ENCODE peak calls at places on chromosomes 4 and X, in eight cellular contexts. A is BE2C, I is heart right ventricle, W is heart left ventricle, B is neural progenitor cell, Z is GM23248, K is tibial nerve, G is fibroblast of lung. E is an unnamed sample.
A peak's percentile ranks its signal among the peaks of the same experiment; 100 is the strongest.

GRCh38 chr4:125314676-125315570 is at the start of gene FAT4:
- DNase-seq in A (peak; percentile 95), I (peak; percentile 97), W (peak; percentile 98), B (peak; percentile 95), Z (peak; percentile 99), K (peak; percentile 91), G (peak; percentile 98), E (peak; percentile 100)

GRCh38 chrX:110563276-110563675 is 204.6 kb downstream of the RTL9 start:
- DNase-seq in A (no peak), I (no peak), W (no peak), B (no peak), Z (peak; percentile 66), K (no peak), G (peak; percentile 80), E (no peak)

GRCh38 chr4:44684648-44685047 is 6.4 kb downstream of the GUF1 start:
- DNase-seq in A (no peak), I (no peak), W (no peak), B (no peak), Z (no peak), K (no peak), G (no peak), E (no peak)

GRCh38 chr4:158484173-158484885 is 37.4 kb upstream of the RXFP1 start:
- DNase-seq in A (no peak), I (no peak), W (no peak), B (no peak), Z (peak; percentile 67), K (no peak), G (peak; percentile 62), E (no peak)

GRCh38 chr4:79325436-79325835 is 425 bp downstream of the NAA11 start:
- DNase-seq in A (no peak), I (no peak), W (no peak), B (no peak), Z (no peak), K (no peak), G (no peak), E (no peak)

GRCh38 chr4:185987976-185988627 is 80.9 kb upstream of the TLR3 start:
- DNase-seq in A (no peak), I (no peak), W (no peak), B (no peak), Z (peak; percentile 9), K (no peak), G (peak; percentile 25), E (peak; percentile 77)

GRCh38 chr4:7326693-7327340 is 107.9 kb downstream of the PSAPL1 start:
- DNase-seq in A (no peak), I (no peak), W (no peak), B (no peak), Z (no peak), K (no peak), G (no peak), E (no peak)

GRCh38 chr4:663438-664428 is 10.3 kb downstream of the ATP5ME start:
- DNase-seq in A (peak; percentile 82), I (no peak), W (no peak), B (peak; percentile 83), Z (no peak), K (no peak), G (no peak), E (peak; percentile 34)

GRCh38 chrX:45769919-45770582 is 569.4 kb upstream of the DIPK2B start:
- DNase-seq in A (no peak), I (peak; percentile 69), W (peak; percentile 65), B (peak; percentile 26), Z (peak; percentile 89), K (peak; percentile 36), G (peak; percentile 95), E (no peak)

GRCh38 chrX:152907084-152907651 is 9.3 kb downstream of the ZNF185 start:
- DNase-seq in A (peak; percentile 78), I (no peak), W (no peak), B (peak; percentile 82), Z (peak; percentile 27), K (no peak), G (peak; percentile 93), E (peak; percentile 66)

GRCh38 chr4:76881375-76881774 is 16.6 kb downstream of the SOWAHB start:
- DNase-seq in A (no peak), I (no peak), W (no peak), B (no peak), Z (no peak), K (no peak), G (no peak), E (no peak)

GRCh38 chr4:96162631-96163030 is 322.7 kb downstream of the PDHA2 start:
- DNase-seq in A (no peak), I (no peak), W (no peak), B (no peak), Z (no peak), K (no peak), G (peak; percentile 69), E (no peak)

GRCh38 chr4:10173754-10174749 is 57.5 kb upstream of the WDR1 start:
- DNase-seq in A (no peak), I (peak; percentile 84), W (peak; percentile 82), B (no peak), Z (no peak), K (no peak), G (no peak), E (peak; percentile 46)

GRCh38 chr4:145808021-145808650 is 128.2 kb downstream of the C4orf51 start:
- DNase-seq in A (peak; percentile 69), I (peak; percentile 7), W (no peak), B (no peak), Z (peak; percentile 97), K (no peak), G (peak; percentile 97), E (no peak)

GRCh38 chr4:16104520-16104919 is 20.7 kb upstream of the PROM1 start:
- DNase-seq in A (no peak), I (no peak), W (no peak), B (no peak), Z (no peak), K (no peak), G (no peak), E (no peak)

GRCh38 chrX:23844502-23845138 is 61.6 kb downstream of the SAT1 start:
- DNase-seq in A (peak; percentile 10), I (peak; percentile 6), W (peak; percentile 6), B (no peak), Z (peak; percentile 3), K (no peak), G (peak; percentile 24), E (peak; percentile 29)

GRCh38 chrX:13180807-13181206 is 136.4 kb upstream of the FAM9C start:
- DNase-seq in A (no peak), I (no peak), W (no peak), B (no peak), Z (peak; percentile 52), K (no peak), G (peak; percentile 79), E (peak; percentile 82)

GRCh38 chr4:95066011-95066410 is 308.3 kb downstream of the BMPR1B start:
- DNase-seq in A (no peak), I (no peak), W (no peak), B (no peak), Z (no peak), K (no peak), G (peak; percentile 6), E (no peak)
- H3K4me1 ChIP-seq in A (no peaks in the 10 kb centered on the region), I (no peaks in the 10 kb centered on the region), W (no peaks in the 10 kb centered on the region), B (peaks cover 12% of the 10 kb centered on the region), Z (no peaks in the 10 kb centered on the region), K (no peaks in the 10 kb centered on the region), G (no peaks in the 10 kb centered on the region), E (no peaks in the 10 kb centered on the region)

GRCh38 chr4:12399781-12400180 is 971.1 kb upstream of the HS3ST1 start:
- DNase-seq in A (no peak), I (no peak), W (no peak), B (no peak), Z (no peak), K (no peak), G (no peak), E (peak; percentile 28)
- H3K4me3 ChIP-seq in A (no peak overlapping the region), I (no peak overlapping the region), W (no peak overlapping the region), B (no peak overlapping the region), Z (no peak overlapping the region), K (no peak overlapping the region), G (no peak overlapping the region), E (no peak overlapping the region)

GRCh38 chr4:41146196-41146595 is 68.1 kb downstream of the APBB2 start:
- DNase-seq in A (no peak), I (no peak), W (no peak), B (no peak), Z (peak; percentile 36), K (no peak), G (peak; percentile 55), E (no peak)

GRCh38 chr4:41154001-41154813 is 60.1 kb downstream of the APBB2 start:
- DNase-seq in A (no peak), I (no peak), W (no peak), B (no peak), Z (no peak), K (no peak), G (no peak), E (no peak)

GRCh38 chr4:41148292-41148691 is 66.0 kb downstream of the APBB2 start:
- DNase-seq in A (no peak), I (no peak), W (no peak), B (no peak), Z (peak; percentile 29), K (no peak), G (no peak), E (no peak)

GRCh38 chr4:41146716-41147506 is 67.4 kb downstream of the APBB2 start:
- DNase-seq in A (no peak), I (no peak), W (no peak), B (peak; percentile 91), Z (peak; percentile 88), K (peak; percentile 30), G (peak; percentile 82), E (no peak)

DNA sequence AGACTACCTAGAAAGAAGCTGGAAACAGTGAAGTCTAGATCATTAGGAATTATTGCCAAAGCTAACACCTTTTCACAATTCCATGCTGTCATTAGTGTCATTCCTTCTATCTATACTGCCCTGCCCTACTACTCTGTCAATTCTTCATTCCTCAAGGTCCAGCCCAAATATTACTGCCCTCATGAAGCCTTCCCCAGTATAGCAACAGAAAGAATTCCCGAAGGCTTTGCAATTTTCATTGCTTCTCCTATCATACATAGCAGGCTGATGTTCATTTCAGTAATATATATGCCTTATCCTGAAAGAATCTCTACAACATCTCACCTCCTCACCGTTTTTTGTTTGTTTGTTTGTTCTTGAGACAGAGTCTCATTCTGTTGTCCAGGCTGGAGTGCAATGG is 63.9 kb downstream of the APBB2 start:
- DNase-seq in A (no peak), I (no peak), W (no peak), B (no peak), Z (no peak), K (no peak), G (no peak), E (no peak)
- H3K4me1 ChIP-seq in A (no peaks in the 10 kb centered on the region), I (peaks cover 44% of the 10 kb centered on the region), W (no peaks in the 10 kb centered on the region), B (peaks cover 21% of the 10 kb centered on the region), Z (peaks cover 43% of the 10 kb centered on the region), K (peaks cover 26% of the 10 kb centered on the region), G (peaks cover 12% of the 10 kb centered on the region), E (peaks cover 4% of the 10 kb centered on the region)

DNA sequence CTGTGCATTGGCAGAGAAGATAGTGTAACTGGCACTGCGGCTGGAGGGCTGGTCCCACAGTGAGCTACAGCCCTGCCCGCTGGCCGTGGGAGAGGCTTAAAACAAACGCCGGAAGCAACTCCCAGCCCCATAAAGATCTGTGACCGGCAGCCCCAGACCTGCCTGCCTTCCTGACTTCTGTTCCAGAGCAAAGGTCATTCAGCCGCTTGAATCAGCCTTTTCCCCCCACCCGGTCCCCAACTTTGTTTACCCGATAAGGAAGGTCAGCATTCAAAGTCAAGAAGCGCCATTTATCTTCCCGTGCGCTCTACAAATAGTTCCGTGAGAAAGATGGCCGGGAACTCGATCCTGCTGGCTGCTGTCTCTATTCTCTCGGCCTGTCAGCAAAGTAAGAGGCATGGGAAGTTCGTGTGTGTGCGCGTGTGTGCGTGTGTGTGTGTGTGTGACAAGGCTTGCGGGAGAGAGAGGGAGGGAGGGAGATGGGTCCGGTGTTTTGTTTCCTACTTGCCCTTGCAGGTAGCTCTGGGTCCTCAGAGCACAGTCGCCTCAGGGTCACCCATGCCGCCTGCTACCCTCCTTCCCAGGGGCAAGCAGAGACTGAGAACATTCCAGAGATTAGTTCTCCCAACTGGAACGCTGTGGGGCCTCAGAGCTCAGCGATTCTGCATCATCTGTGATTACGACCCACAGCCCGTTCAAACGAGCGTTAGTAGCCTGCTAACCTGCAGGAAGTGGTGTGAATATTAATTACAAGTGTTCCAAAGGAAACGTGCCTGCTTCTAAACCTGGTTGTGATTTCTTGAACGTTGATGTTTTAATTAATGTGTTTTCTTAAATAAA is at the start of gene MGST2:
- DNase-seq in A (peak; percentile 70), I (peak; percentile 85), W (peak; percentile 86), B (peak; percentile 73), Z (peak; percentile 81), K (peak; percentile 37), G (peak; percentile 80), E (peak; percentile 87)
- H3K4me3 ChIP-seq in A (peak within 1 kb of the TSS; percentile 87), I (peak within 1 kb of the TSS; percentile 68), W (peak within 1 kb of the TSS; percentile 49), B (peak within 1 kb of the TSS; percentile 41), Z (peak within 1 kb of the TSS; percentile 86), K (peak within 1 kb of the TSS; percentile 53), G (peak within 1 kb of the TSS; percentile 61), E (peak within 1 kb of the TSS; percentile 6)